ENCODE peak calls at places on chromosomes 13 and 19, in four cellular contexts. B, F, P and Q are unnamed samples.

GRCh38 chr13:50213526-50213925 is 198.3 kb downstream of the KCNRG start:
- DNase-seq in P (no peak), B (no peak), F (no peak), Q (no peak)

GRCh38 chr19:3644351-3645066 is 17.9 kb upstream of the CACTIN start:
- DNase-seq in B (no peak), F (no peak), P (no peak), Q (no peak)

GRCh38 chr19:44598880-44599279 is 14.5 kb upstream of the IGSF23 start:
- DNase-seq in B (no peak), P (peak), F (no peak), Q (no peak)

GRCh38 chr13:41985788-41986508 is 25.0 kb upstream of the VWA8 start:
- DNase-seq in B (no peak), P (no peak), F (no peak), Q (no peak)

GRCh38 chr13:48573213-48573612 is 40.3 kb upstream of the RCBTB2 start:
- DNase-seq in B (no peak), P (no peak), F (no peak), Q (no peak)

GRCh38 chr19:35718345-35719041 is 690 bp downstream of the KMT2B start:
- DNase-seq in B (no peak), F (peak), P (peak), Q (no peak)

GRCh38 chr19:17125728-17126677 is 50.4 kb downstream of the MYO9B start:
- DNase-seq in B (no peak), P (no peak), F (no peak), Q (no peak)

GRCh38 chr19:3433313-3433712 is 47.0 kb downstream of the SMIM24 start:
- DNase-seq in F (no peak), B (no peak), P (no peak), Q (no peak)

GRCh38 chr19:47032171-47032811 is 12.7 kb downstream of the NPAS1 start:
- DNase-seq in P (peak), F (peak), B (no peak), Q (peak)

GRCh38 chr13:39496487-39496998 is 106.5 kb downstream of the LHFPL6 start:
- DNase-seq in F (no peak), P (no peak), B (no peak), Q (no peak)

GRCh38 chr19:50728084-50728737 is 5.0 kb downstream of the CLEC11A start:
- DNase-seq in P (peak), B (no peak), F (peak), Q (no peak)

GRCh38 chr13:110576070-110576394 is 14.5 kb upstream of the RAB20 start:
- DNase-seq in F (no peak), P (no peak), B (no peak), Q (no peak)

GRCh38 chr13:113962975-113963374 is 10.9 kb downstream of the C13orf46 start:
- DNase-seq in P (no peak), B (no peak), F (no peak), Q (no peak)

GRCh38 chr13:76790519-76791289 is 95.5 kb downstream of the KCTD12 start:
- DNase-seq in F (no peak), B (no peak), P (no peak), Q (no peak)

GRCh38 chr13:66775196-66775595 is 454.9 kb downstream of the PCDH9 start:
- DNase-seq in B (no peak), P (no peak), F (no peak), Q (no peak)

GRCh38 chr19:8135946-8136618 is 13.3 kb downstream of the FBN3 start:
- DNase-seq in B (no peak), F (no peak), P (no peak), Q (no peak)

GRCh38 chr13:107545946-107546502 is 669.3 kb downstream of the LIG4 start:
- DNase-seq in B (no peak), F (no peak), P (no peak), Q (no peak)

GRCh38 chr19:33675501-33676124 is 53.9 kb downstream of the CHST8 start:
- DNase-seq in F (no peak), P (peak), B (no peak), Q (no peak)

GRCh38 chr19:46147166-46147740 is 785 bp upstream of the IGFL2 start:
- DNase-seq in F (no peak), P (peak), B (no peak), Q (no peak)

GRCh38 chr19:12750851-12751250 is 740 bp upstream of the BEST2 start:
- DNase-seq in P (no peak), B (no peak), F (no peak), Q (no peak)

GRCh38 chr19:1901940-1902404 is 3.2 kb upstream of the ADAT3 start:
- DNase-seq in P (no peak), B (no peak), F (no peak), Q (no peak)

GRCh38 chr19:41696402-41697197 is 8.5 kb upstream of the CEACAM7 start:
- DNase-seq in P (no peak), B (no peak), F (peak), Q (no peak)

GRCh38 chr13:105990256-105990958 is 545.1 kb downstream of the EFNB2 start:
- DNase-seq in F (no peak), B (no peak), P (no peak), Q (no peak)

GRCh38 chr19:926595-927043 is 784 bp downstream of the ARID3A start:
- DNase-seq in F (no peak), B (no peak), P (peak), Q (no peak)

GRCh38 chr19:51034704-51035103 is at the start of gene KLK12:
- DNase-seq in F (no peak), B (no peak), P (no peak), Q (no peak)

GRCh38 chr13:30422056-30422914 is at the start of gene UBE2L5:
- DNase-seq in F (peak), P (peak), B (no peak), Q (no peak)

GRCh38 chr13:99721606-99722384 is 220.5 kb downstream of the TM9SF2 start:
- DNase-seq in B (no peak), P (no peak), F (no peak), Q (no peak)

GRCh38 chr19:46579286-46579944 is 21.7 kb upstream of the CALM3 start:
- DNase-seq in B (no peak), F (peak), P (no peak), Q (peak)

GRCh38 chr13:98317573-98318171 is 140.6 kb upstream of the RNF113B start:
- DNase-seq in P (no peak), F (no peak), B (no peak), Q (no peak)

GRCh38 chr19:43422689-43423066 is 8.0 kb downstream of the TEX101 start:
- DNase-seq in P (no peak), F (no peak), B (no peak), Q (no peak)

GRCh38 chr13:77325371-77325941 is 1.4 kb downstream of the MYCBP2 start:
- DNase-seq in P (no peak), F (no peak), B (no peak), Q (no peak)

GRCh38 chr19:4061178-4061682 is 5.5 kb downstream of the ZBTB7A start:
- DNase-seq in F (no peak), P (peak), B (no peak), Q (no peak)

GRCh38 chr19:5504115-5504514 is 48.9 kb downstream of the ZNRF4 start:
- DNase-seq in F (no peak), B (no peak), P (no peak), Q (no peak)
- TF ChIP-seq CTCF in F (no peak), B (peak), P (no peak), Q (no peak)

DNA sequence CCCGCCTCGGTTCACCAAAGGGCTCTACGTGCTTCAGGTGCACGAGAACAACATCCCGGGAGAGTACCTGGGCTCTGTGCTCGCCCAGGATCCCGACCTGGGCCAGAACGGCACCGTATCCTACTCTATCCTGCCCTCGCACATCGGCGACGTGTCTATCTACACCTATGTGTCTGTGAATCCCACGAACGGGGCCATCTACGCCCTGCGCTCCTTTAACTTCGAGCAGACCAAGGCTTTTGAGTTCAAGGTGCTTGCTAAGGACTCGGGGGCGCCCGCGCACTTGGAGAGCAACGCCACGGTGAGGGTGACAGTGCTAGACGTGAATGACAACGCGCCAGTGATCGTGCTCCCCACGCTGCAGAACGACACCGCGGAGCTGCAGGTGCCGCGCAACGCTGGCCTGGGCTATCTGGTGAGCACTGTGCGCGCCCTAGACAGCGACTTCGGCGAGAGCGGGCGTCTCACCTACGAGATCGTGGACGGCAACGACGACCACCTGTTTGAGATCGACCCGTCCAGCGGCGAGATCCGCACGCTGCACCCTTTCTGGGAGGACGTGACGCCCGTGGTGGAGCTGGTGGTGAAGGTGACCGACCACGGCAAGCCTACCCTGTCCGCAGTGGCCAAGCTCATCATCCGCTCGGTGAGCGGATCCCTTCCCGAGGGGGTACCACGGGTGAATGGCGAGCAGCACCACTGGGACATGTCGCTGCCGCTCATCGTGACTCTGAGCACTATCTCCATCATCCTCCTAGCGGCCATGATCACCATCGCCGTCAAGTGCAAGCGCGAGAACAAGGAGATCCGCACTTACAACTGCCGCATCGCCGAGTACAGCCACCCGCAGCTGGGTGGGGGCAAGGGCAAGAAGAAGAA is 2.6 kb downstream of the PCDH17 start:
- DNase-seq in B (no peak), P (peak), F (peak), Q (no peak)
- TF ChIP-seq CTCF in B (no peak), P (peak), F (peak), Q (peak)

DNA sequence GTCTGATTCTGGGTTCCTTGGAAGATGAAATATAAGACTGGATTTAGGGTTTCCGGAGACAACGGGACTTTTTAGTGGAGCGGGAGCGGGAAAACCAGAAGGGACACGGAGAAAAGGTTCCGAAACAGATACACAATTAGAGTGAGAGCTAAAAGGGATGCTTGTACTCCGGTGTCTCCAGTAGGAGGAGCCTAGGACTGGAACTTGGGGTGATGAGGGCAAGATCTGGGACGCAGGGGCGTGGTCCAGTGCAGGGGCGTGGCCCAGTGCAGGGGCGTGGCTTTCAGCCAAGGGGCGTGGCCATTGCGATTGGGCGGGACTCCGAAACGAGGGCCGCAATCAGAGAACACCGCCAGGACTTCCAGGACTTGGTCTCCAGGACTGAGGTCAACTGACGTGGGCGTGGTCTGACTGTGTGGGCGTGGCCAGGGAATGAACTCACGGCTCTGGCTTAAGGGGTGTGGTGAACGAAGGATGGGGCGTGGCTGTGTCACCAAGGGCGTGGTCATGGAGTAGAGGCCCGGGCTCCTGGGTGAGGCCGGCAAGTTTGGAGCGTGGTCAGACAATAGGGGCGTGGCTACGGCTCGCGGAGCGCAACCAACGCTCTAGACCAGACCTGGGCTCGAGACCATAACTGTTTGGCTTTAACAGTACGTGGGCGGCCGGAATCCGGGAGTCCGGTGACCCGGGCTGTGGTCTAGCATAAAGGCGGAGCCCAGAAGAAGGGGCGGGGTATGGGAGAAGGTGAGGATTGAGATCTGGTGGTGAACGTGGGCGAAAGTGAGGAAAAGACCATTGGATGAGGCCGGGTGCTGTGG is at the start of gene DKKL1:
- DNase-seq in F (peak), P (peak), B (peak), Q (no peak)
- TF ChIP-seq CTCF in F (no peak), P (peak), B (peak), Q (peak)

DNA sequence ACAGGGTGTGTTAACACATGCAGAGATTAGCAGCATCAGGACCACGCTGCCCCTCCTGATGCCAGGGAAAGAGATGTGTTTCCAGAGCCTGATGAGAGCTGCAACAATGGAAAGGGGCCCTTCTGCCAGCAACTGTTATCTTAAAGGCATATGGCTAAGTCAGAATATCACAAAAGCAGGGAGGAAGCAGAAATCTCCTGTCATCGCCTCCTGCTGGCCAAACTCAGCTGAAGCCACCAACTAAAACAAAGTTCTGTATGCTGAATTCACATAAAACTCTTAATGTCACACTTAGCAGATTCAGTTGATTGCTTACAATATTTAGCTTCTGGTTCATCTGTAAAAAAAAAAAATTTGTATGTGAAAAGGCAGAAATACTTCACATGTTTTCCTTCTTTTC is 178.2 kb downstream of the GPC5 start:
- DNase-seq in B (no peak), F (peak), P (no peak), Q (no peak)
- TF ChIP-seq CTCF in B (peak), F (peak), P (peak), Q (peak)

GRCh38 chr13:21913010-21913409 is 242.1 kb downstream of the FGF9 start:
- DNase-seq in B (no peak), P (no peak), F (peak), Q (no peak)
- TF ChIP-seq CTCF in B (no peak), P (no peak), F (peak), Q (no peak)